ENCODE peak calls at places on chromosomes 7 and 10, in ten cellular contexts. C, I, R, F, Q, D, S, J, N and M are unnamed samples. For H3K4me1, the result is how much of the 10 kb centered on the place peaks cover.

GRCh38 chr7:94276797-94277196 is 117.9 kb upstream of the COL1A2 start:
- DNase-seq in C (no peak), I (no peak), R (no peak), F (peak), Q (no peak), D (no peak), S (no peak), J (no peak), N (no peak), M (no peak)

GRCh38 chr7:116588641-116589594 is 64.1 kb downstream of the CAV1 start:
- DNase-seq in C (peak), I (no peak), R (no peak), F (peak), Q (no peak), D (no peak), S (no peak), J (no peak), N (no peak), M (no peak)

GRCh38 chr10:79250259-79250658 is 97.0 kb upstream of the PPIF start:
- DNase-seq in C (no peak), I (no peak), R (peak), F (no peak), Q (peak), D (no peak), S (no peak), J (peak), N (no peak), M (no peak)

GRCh38 chr7:18894155-18894554 is 223.3 kb downstream of the TWIST1 start:
- DNase-seq in C (no peak), I (no peak), R (no peak), F (no peak), Q (no peak), D (no peak), S (no peak), J (no peak), N (no peak), M (no peak)

GRCh38 chr7:129529643-129530042 is 27.3 kb downstream of the SMKR1 start:
- DNase-seq in C (no peak), I (no peak), R (no peak), F (no peak), Q (no peak), D (no peak), S (no peak), J (no peak), N (no peak), M (no peak)

GRCh38 chr7:2224491-2224928 is 8.2 kb downstream of the MAD1L1 start:
- DNase-seq in C (no peak), I (no peak), R (no peak), F (no peak), Q (no peak), D (no peak), S (no peak), J (no peak), N (no peak), M (no peak)

GRCh38 chr10:72704117-72704516 is 12.2 kb downstream of the MCU start:
- DNase-seq in C (no peak), I (no peak), R (no peak), F (no peak), Q (no peak), D (no peak), S (no peak), J (no peak), N (no peak), M (no peak)

GRCh38 chr10:74963549-74963948 is 137.1 kb downstream of the KAT6B start:
- DNase-seq in C (no peak), I (no peak), R (no peak), F (no peak), Q (no peak), D (no peak), S (no peak), J (no peak), N (no peak), M (no peak)

GRCh38 chr10:70535451-70535850 is 56.9 kb downstream of the PALD1 start:
- DNase-seq in C (no peak), I (no peak), R (no peak), F (no peak), Q (no peak), D (no peak), S (no peak), J (no peak), N (no peak), M (no peak)

GRCh38 chr10:102167861-102168260 is 15.7 kb downstream of the NOLC1 start:
- DNase-seq in C (no peak), I (no peak), R (no peak), F (no peak), Q (no peak), D (no peak), S (no peak), J (no peak), N (no peak), M (no peak)

GRCh38 chr10:970311-971149 is 17.7 kb upstream of the GTPBP4 start:
- DNase-seq in C (peak), I (no peak), R (peak), F (no peak), Q (peak), D (no peak), S (no peak), J (no peak), N (no peak), M (no peak)

GRCh38 chr7:15916666-15917388 is 230.3 kb upstream of the MEOX2 start:
- DNase-seq in C (no peak), I (no peak), R (no peak), F (no peak), Q (no peak), D (no peak), S (no peak), J (no peak), N (no peak), M (no peak)

GRCh38 chr7:156107957-156108356 is 295.7 kb upstream of the SHH start:
- DNase-seq in C (no peak), I (no peak), R (no peak), F (no peak), Q (peak), D (no peak), S (no peak), J (no peak), N (no peak), M (no peak)

GRCh38 chr10:120505866-120506265 is 48.8 kb downstream of the PLPP4 start:
- DNase-seq in C (no peak), I (no peak), R (no peak), F (no peak), Q (no peak), D (no peak), S (no peak), J (no peak), N (no peak), M (no peak)

GRCh38 chr7:107989618-107990373 is 13.2 kb downstream of the LAMB1 start:
- DNase-seq in C (no peak), I (no peak), R (no peak), F (no peak), Q (no peak), D (no peak), S (no peak), J (no peak), N (no peak), M (no peak)

GRCh38 chr10:91162050-91162494 is 58.4 kb upstream of the PCGF5 start:
- DNase-seq in C (peak), I (no peak), R (no peak), F (peak), Q (no peak), D (no peak), S (no peak), J (no peak), N (no peak), M (no peak)

GRCh38 chr7:138126928-138127327 is 50.7 kb downstream of the AKR1D1 start:
- DNase-seq in C (no peak), I (no peak), R (no peak), F (no peak), Q (no peak), D (no peak), S (no peak), J (no peak), N (no peak), M (no peak)

GRCh38 chr7:139747662-139748372 is 30.0 kb downstream of the HIPK2 start:
- DNase-seq in C (no peak), I (no peak), R (no peak), F (no peak), Q (no peak), D (no peak), S (no peak), J (no peak), N (no peak), M (no peak)

GRCh38 chr7:5354460-5355279 is 69.0 kb downstream of the TNRC18 start:
- DNase-seq in C (no peak), I (peak), R (peak), F (no peak), Q (peak), D (no peak), S (no peak), J (peak), N (peak), M (no peak)

GRCh38 chr7:1245596-1245995 is 12.9 kb downstream of the UNCX start:
- DNase-seq in C (no peak), I (no peak), R (no peak), F (no peak), Q (no peak), D (no peak), S (no peak), J (no peak), N (no peak), M (no peak)

GRCh38 chr7:117673839-117674238 is 194.0 kb downstream of the CFTR start:
- DNase-seq in C (peak), I (no peak), R (no peak), F (peak), Q (no peak), D (no peak), S (no peak), J (no peak), N (no peak), M (no peak)

GRCh38 chr10:75208177-75208576 is 2.4 kb upstream of the VDAC2 start:
- DNase-seq in C (no peak), I (peak), R (no peak), F (no peak), Q (no peak), D (no peak), S (no peak), J (no peak), N (peak), M (no peak)

GRCh38 chr10:100697070-100697469 is 48.3 kb upstream of the PAX2 start:
- DNase-seq in C (peak), I (no peak), R (peak), F (peak), Q (no peak), D (no peak), S (no peak), J (no peak), N (no peak), M (no peak)

GRCh38 chr10:131890276-131891195 is 10.3 kb upstream of the PPP2R2D start:
- DNase-seq in C (no peak), I (no peak), R (no peak), F (no peak), Q (no peak), D (no peak), S (no peak), J (no peak), N (no peak), M (no peak)
- TF ChIP-seq EP300 in C (no peak), I (no peak), R (no peak), F (no peak), Q (no peak), D (no peak), S (no peak), J (no peak), N (no peak), M (no peak)

GRCh38 chr10:110529596-110530011 is 31.9 kb downstream of the DUSP5 start:
- DNase-seq in C (no peak), I (no peak), R (no peak), F (no peak), Q (no peak), D (peak), S (no peak), J (no peak), N (no peak), M (no peak)
- H3K4me1 ChIP-seq in C (under half), I (under half), R (under half), F (half or more), Q (under half), D (under half), S (under half), J (under half), N (under half), M (under half)

DNA sequence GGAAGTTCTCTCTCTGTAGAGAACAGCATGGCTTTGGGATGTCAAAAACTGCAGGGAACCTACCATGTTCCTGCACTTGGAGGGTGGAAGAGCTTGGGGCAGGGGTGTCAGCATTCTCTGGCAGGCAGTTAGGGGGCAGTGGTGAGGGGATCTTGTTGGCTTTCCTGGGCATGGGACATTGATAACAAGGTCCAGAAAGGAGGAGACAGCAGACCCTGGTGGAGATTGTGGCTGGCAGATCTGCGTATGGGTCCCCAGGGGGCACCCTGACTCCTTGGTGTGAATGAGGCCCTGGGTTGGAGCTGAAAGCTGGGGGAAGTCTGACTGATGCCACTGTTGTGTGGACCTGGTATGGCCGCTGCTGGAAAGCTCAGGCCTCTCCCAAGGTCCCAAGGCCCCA is 22.9 kb upstream of the CAMK2B start:
- DNase-seq in C (peak), I (no peak), R (no peak), F (peak), Q (no peak), D (no peak), S (no peak), J (no peak), N (no peak), M (no peak)
- TF ChIP-seq EP300 in C (no peak), I (no peak), R (no peak), F (no peak), Q (no peak), D (no peak), S (no peak), J (no peak), N (no peak), M (no peak)

DNA sequence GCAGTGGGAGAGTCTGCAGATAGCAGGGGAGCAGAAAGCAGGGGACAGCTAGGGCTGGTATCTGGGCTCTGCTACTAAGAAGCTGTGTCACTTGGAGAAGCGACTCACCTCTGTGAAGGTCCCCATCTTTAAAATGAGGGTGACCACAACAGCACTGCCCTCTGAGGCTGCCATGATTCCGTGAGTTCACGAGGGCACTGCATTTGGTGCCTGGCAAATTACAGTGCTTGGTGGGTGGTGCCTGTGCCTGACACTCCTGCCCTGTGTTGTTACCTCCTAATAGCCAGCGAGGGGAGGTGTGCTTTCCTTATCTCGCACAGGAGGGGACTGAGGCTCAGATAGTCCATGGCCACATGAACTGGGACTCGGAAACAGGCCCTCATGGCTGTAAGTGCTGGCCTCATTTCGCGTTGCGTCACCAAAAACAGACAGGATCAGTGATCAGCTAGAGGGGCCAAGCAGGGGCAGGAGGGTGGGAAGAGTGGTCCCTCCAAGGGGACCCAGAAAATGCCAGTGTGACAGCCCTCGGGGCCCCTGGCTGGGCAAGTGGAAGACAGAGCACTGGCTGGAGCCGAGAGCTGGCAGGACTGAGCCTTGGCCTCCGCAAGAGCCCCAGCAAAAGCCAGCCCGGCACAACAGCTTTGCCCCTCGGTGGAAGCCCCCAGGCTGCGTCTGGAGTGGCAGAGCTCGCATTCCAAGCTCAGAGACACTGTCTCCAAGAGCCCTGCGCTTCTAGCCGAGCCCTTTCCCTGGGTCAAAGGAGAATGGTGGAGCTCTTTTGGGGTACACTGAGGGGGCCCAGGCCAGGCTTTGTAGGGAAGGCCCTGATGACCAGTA is 17.3 kb upstream of the BNIP3 start:
- DNase-seq in C (peak), I (no peak), R (no peak), F (no peak), Q (no peak), D (no peak), S (no peak), J (no peak), N (peak), M (no peak)
- H3K4me1 ChIP-seq in C (half or more), I (under half), R (under half), F (under half), Q (under half), D (under half), S (under half), J (under half), N (under half), M (under half)

GRCh38 chr10:43852141-43852540 is 203.5 kb upstream of the ZNF32 start:
- DNase-seq in C (no peak), I (no peak), R (no peak), F (no peak), Q (no peak), D (no peak), S (no peak), J (no peak), N (no peak), M (peak)
- TF ChIP-seq EP300 in C (no peak), I (no peak), R (no peak), F (no peak), Q (no peak), D (no peak), S (no peak), J (no peak), N (no peak), M (no peak)

DNA sequence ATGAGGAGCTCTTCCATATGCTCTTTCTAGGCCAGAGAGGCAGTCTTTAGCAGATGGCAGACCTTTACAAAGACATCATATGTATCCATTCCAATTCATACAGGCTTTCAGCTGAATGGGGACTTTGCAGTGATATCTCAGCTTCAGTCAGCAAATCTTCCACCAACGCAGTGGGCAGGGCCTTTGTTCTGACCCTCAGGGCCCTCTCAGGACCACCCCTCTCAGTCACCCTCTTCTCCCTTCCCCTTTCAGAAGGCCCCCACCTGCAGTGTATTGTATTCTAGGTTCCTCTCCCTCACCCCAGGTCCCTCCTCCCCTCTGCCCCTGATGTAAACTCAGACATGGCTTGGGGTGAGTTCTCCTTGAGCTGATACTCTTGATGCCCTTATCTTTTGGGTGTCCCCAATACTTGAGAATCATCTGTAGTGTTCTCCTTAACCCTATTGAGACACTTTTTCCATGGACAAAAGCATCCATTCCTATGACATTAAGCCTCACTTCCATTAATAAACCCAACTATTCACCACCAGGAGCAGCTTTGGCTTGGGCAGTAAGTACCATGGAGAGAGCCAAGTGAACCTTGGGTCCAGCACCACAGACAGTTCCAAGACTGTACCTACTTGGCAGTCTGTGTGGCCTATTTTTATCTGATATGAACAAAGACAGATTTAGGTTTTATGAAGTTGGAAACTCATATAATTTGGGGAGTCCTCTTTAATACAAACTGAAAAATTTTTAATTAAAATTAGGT is 62.7 kb downstream of the ADCYAP1R1 start:
- DNase-seq in C (no peak), I (no peak), R (no peak), F (no peak), Q (peak), D (no peak), S (no peak), J (no peak), N (no peak), M (peak)
- H3K4me1 ChIP-seq in C (under half), I (under half), R (under half), F (under half), Q (under half), D (under half), S (under half), J (under half), N (under half), M (under half)